ENCODE peak calls at places on chromosomes 6 and 20, in five cellular contexts. Y is activated T-cell treated with anti-CD3 and anti-CD28 coated beads, Interleukin-2, amount 50 U/mL, for 72 hours; X is ACHN; T is HTR-8/SVneo; Z is cardiac muscle cell. D is an unnamed sample.

GRCh38 chr6:25863360-25863759 is 10.7 kb downstream of the SLC17A3 start:
- DNase-seq in Y (no peak), X (no peak), T (no peak), Z (no peak), D (no peak)

GRCh38 chr20:17949899-17950298 is 18.7 kb downstream of the SNX5 start:
- DNase-seq in Y (no peak), X (no peak), T (no peak), Z (no peak), D (no peak)

GRCh38 chr6:156593127-156593526 is 184.1 kb upstream of the ARID1B start:
- DNase-seq in Y (no peak), X (no peak), T (no peak), Z (no peak), D (no peak)

GRCh38 chr6:143169440-143169839 is 108.8 kb downstream of the AIG1 start:
- DNase-seq in Y (no peak), X (no peak), T (no peak), Z (no peak), D (no peak)

GRCh38 chr6:106643061-106643460 is 13.7 kb downstream of the QRSL1 start:
- DNase-seq in Y (no peak), X (no peak), T (no peak), Z (no peak), D (no peak)

GRCh38 chr6:136923116-136923953 is 1.2 kb downstream of the SLC35D3 start:
- DNase-seq in Y (no peak), X (no peak), T (no peak), Z (no peak), D (no peak)

GRCh38 chr6:11236351-11236750 is 3.9 kb upstream of the NEDD9 start:
- DNase-seq in Y (peak; percentile 62), X (no peak), T (peak; percentile 13), Z (no peak), D (peak; percentile 87)

GRCh38 chr20:64010711-64011237 is 25.2 kb upstream of the C20orf204 start:
- DNase-seq in Y (no peak), X (no peak), T (no peak), Z (no peak), D (no peak)